ENCODE peak calls at places on chromosomes 6 and 20, in six cellular contexts. S, V, C, P, H and X are unnamed samples.

GRCh38 chr6:93299622-93300021 is 119.7 kb downstream of the EPHA7 start:
- DNase-seq in S (no peak), V (no peak), C (no peak), P (no peak), H (no peak), X (no peak)

GRCh38 chr20:25487975-25488374 is 80.5 kb downstream of the GINS1 start:
- DNase-seq in S (no peak), V (no peak), C (no peak), P (no peak), H (no peak), X (no peak)

GRCh38 chr20:4763776-4764525 is 42.2 kb downstream of the PRND start:
- DNase-seq in S (no peak), V (no peak), C (no peak), P (no peak), H (no peak), X (no peak)

GRCh38 chr6:43604174-43604573 is 24.9 kb downstream of the GTPBP2 start:
- DNase-seq in S (no peak), V (no peak), C (no peak), P (no peak), H (no peak), X (no peak)

GRCh38 chr6:30009113-30009512 is 52.0 kb upstream of the POLR1H start:
- DNase-seq in S (no peak), V (no peak), C (no peak), P (no peak), H (no peak), X (no peak)

GRCh38 chr6:4774715-4775590 is 1.3 kb upstream of the CDYL start:
- DNase-seq in S (peak; percentile 47), V (peak; percentile 36), C (peak; percentile 67), P (peak; percentile 61), H (peak; percentile 32), X (peak; percentile 27)

GRCh38 chr6:45803071-45803470 is 212.6 kb downstream of the CLIC5 start:
- DNase-seq in S (no peak), V (no peak), C (no peak), P (no peak), H (no peak), X (no peak)

GRCh38 chr20:62025394-62025793 is 40.3 kb downstream of the TAF4 start:
- DNase-seq in S (no peak), V (no peak), C (peak; percentile 58), P (no peak), H (no peak), X (no peak)

GRCh38 chr6:135936606-135937005 is 85.1 kb downstream of the PDE7B start:
- DNase-seq in S (no peak), V (no peak), C (no peak), P (no peak), H (no peak), X (no peak)

GRCh38 chr6:126337323-126337722 is 2.6 kb upstream of the CENPW start:
- DNase-seq in S (no peak), V (peak; percentile 72), C (no peak), P (no peak), H (no peak), X (no peak)

GRCh38 chr6:130365166-130366010 is 429 bp upstream of the TMEM200A start:
- DNase-seq in S (peak; percentile 70), V (peak; percentile 80), C (peak; percentile 62), P (peak; percentile 92), H (peak; percentile 68), X (no peak)
- H3K27ac ChIP-seq in S (peak overlapping the region; percentile 72), V (peak overlapping the region; percentile 92), C (no peak overlapping the region), P (no peak overlapping the region), H (no peak overlapping the region), X (no peak overlapping the region)

DNA sequence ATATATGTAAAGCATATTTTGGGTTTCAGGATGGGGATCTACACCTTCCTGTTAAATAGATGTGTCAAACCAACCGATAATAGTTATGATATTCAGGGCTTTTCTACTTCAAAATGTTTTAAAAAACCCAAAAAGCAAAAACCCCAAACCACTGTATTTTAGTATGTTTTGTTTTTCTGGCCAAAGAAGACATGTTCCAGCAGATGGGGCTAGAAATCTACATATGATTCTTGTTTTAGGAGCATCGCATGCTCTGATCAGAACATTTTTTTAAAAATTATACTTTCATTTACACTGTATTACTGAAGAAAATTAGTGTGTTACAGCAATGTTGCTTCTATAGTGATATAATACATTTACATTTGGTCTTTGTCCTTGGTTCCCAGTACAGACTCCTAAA is 11.0 kb downstream of the RMND1 start:
- DNase-seq in S (no peak), V (no peak), C (no peak), P (no peak), H (no peak), X (no peak)
- H3K27ac ChIP-seq in S (no peak overlapping the region), V (peak overlapping the region; percentile 31), C (no peak overlapping the region), P (no peak overlapping the region), H (no peak overlapping the region), X (no peak overlapping the region)

GRCh38 chr6:138420356-138420755 is 16.3 kb downstream of the HEBP2 start:
- DNase-seq in S (no peak), V (no peak), C (no peak), P (no peak), H (no peak), X (no peak)

GRCh38 chr6:138424004-138424904 is 20.2 kb downstream of the HEBP2 start:
- DNase-seq in S (no peak), V (no peak), C (no peak), P (no peak), H (no peak), X (no peak)

GRCh38 chr6:138421089-138421488 is 17.1 kb downstream of the HEBP2 start:
- DNase-seq in S (no peak), V (no peak), C (no peak), P (no peak), H (no peak), X (no peak)

GRCh38 chr6:138421608-138422007 is 17.6 kb downstream of the HEBP2 start:
- DNase-seq in S (no peak), V (no peak), C (no peak), P (no peak), H (no peak), X (no peak)

DNA sequence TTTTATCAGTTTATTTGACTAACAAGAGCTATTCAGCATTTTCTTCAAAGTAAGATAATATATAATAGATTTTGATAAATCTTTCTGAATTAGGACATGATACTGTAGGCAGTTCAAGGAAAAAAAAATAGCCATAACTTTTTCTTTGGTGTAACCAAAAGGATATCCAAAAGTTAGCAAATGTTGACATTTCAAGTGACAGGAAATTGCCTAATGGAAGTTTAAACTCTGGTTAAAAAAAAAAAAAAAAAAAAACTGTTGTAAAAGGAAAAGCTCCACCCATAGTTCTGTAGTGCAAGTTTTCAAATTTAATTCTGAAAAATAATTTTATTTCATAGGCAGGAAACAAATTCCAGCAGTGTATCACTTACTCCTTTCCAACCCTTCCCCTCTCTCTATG is 18.8 kb downstream of the HEBP2 start:
- DNase-seq in S (no peak), V (no peak), C (no peak), P (no peak), H (no peak), X (no peak)
- H3K27ac ChIP-seq in S (no peak overlapping the region), V (no peak overlapping the region), C (no peak overlapping the region), P (no peak overlapping the region), H (no peak overlapping the region), X (no peak overlapping the region)

DNA sequence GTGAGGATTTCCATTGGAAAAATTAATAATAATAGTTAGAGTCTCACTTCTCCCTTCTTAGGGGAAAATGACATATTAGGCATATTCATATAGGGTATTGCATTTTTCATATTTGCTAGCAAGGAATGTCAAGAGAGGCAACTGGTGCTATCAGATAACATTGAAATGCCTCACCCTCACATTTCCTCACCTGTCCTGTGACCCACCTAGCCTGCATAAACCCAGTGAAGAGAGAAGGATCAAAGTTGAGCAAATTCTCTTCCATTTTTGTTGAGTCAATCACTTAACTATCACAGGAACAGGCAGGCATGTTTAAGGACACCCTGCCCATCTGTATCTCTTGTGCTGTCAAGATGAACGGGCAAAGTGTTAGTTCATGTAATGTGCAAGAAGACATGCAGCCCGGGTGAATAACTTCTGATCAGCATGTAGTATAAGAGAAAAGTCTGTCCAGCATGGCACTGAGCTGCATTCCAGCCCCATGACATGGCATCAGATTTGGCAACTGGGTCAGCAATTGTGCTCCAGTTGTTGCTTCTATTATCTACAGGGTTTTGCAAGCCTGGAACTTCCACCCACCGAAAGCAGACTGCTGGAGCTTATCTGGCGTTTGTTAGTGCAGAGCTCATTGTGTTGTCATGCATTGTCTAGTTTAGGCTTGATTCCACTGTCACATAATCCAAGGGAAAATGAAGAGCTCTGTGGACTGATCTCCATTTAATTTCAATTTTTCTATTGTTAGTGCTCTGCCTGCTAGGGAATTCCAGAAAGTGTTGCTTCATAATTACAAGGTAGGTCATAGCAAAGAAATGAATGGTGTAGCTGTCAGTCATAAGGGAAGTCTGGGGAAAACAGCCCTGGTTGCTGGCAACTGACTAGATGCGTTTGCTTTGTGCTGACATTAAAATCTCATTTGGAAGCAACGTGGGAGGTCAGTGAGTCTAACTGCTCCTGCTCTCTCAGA is 138.4 kb upstream of the TNFAIP3 start:
- DNase-seq in S (no peak), V (no peak), C (peak; percentile 57), P (peak; percentile 49), H (peak; percentile 20), X (no peak)
- H3K27ac ChIP-seq in S (no peak overlapping the region), V (no peak overlapping the region), C (peak overlapping the region; percentile 62), P (no peak overlapping the region), H (peak overlapping the region; percentile 56), X (no peak overlapping the region)

GRCh38 chr20:38275815-38276550 is 15.4 kb upstream of the KIAA1755 start:
- DNase-seq in S (no peak), V (no peak), C (no peak), P (no peak), H (no peak), X (no peak)
- H3K27ac ChIP-seq in S (no peak overlapping the region), V (no peak overlapping the region), C (no peak overlapping the region), P (no peak overlapping the region), H (no peak overlapping the region), X (no peak overlapping the region)

DNA sequence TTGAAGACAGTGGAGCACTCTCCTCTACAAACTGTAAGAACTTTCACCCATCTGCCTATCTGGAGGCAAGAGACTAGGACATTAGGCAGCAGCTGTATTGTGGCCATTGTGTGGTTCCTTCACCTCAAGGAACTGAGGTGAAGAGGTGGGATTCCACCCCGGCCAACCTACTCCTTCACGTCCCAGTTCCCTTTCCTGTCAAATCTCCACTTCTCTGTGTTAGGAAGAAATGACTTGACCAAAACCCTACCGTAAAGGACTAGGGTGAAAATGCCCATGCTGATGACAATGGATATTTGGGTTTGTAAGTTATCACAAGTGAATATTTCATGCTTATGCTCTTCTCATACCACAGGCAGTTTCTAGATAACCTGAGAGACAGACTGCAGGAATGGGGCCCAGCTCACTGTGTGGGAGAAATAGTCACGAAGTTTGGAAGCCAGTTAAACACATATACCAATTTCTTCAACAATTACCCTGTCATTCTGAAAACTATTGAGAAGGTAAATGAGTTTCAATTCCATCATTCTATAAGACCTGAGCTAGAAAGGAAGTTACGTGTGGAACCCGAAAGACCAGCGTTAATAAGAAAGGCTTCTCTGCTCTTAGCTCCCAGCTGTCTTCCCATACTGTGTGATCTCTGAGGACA is 86.6 kb downstream of the ECT2L start:
- DNase-seq in S (no peak), V (no peak), C (no peak), P (no peak), H (no peak), X (no peak)
- H3K27ac ChIP-seq in S (no peak overlapping the region), V (no peak overlapping the region), C (no peak overlapping the region), P (no peak overlapping the region), H (no peak overlapping the region), X (no peak overlapping the region)

GRCh38 chr6:36076178-36077088 is 48.8 kb downstream of the MAPK14 start:
- DNase-seq in S (no peak), V (no peak), C (no peak), P (no peak), H (no peak), X (no peak)
- H3K27ac ChIP-seq in S (no peak overlapping the region), V (peak overlapping the region; percentile 60), C (no peak overlapping the region), P (no peak overlapping the region), H (no peak overlapping the region), X (no peak overlapping the region)

GRCh38 chr6:163533443-163533842 is 118.9 kb downstream of the QKI start:
- DNase-seq in S (no peak), V (no peak), C (no peak), P (no peak), H (no peak), X (no peak)
- H3K27ac ChIP-seq in S (no peak overlapping the region), V (no peak overlapping the region), C (peak overlapping the region; percentile 81), P (no peak overlapping the region), H (peak overlapping the region; percentile 36), X (no peak overlapping the region)